ENCODE peak calls at places on chromosomes 1 and 21, in four cellular contexts. One of them, this sample, is unnamed. For H3K9me1, the result is how much of the 10 kb centered on the place peaks cover.

GRCh38 chr1:39650431-39650830 is 11.0 kb upstream of the HEYL start:
- DNase-seq in endothelial cell of umbilical vein: no peak
- DNase-seq in K562: no peak
- DNase-seq in IMR-90: no peak
- DNase-seq in this sample: no peak

GRCh38 chr1:183473286-183473536 is 912 bp downstream of the SMG7 start:
- DNase-seq in IMR-90: no peak
- DNase-seq in K562: no peak
- DNase-seq in endothelial cell of umbilical vein: no peak
- DNase-seq in this sample: no peak

GRCh38 chr1:199821029-199821779 is 206.3 kb upstream of the NR5A2 start:
- DNase-seq in K562: no peak
- DNase-seq in IMR-90: no peak
- DNase-seq in endothelial cell of umbilical vein: no peak
- DNase-seq in this sample: no peak

GRCh38 chr1:107622975-107623374 is 342.0 kb downstream of the VAV3 start:
- DNase-seq in IMR-90: peak
- DNase-seq in endothelial cell of umbilical vein: no peak
- DNase-seq in K562: no peak
- DNase-seq in this sample: no peak

GRCh38 chr1:65213271-65213905 is 65.4 kb downstream of the AK4 start:
- DNase-seq in K562: no peak
- DNase-seq in IMR-90: no peak
- DNase-seq in endothelial cell of umbilical vein: no peak
- DNase-seq in this sample: no peak

GRCh38 chr1:164735315-164736052 is 176.5 kb downstream of the PBX1 start:
- DNase-seq in endothelial cell of umbilical vein: no peak
- DNase-seq in K562: peak
- DNase-seq in IMR-90: peak
- DNase-seq in this sample: no peak

GRCh38 chr21:38315155-38315554 is 58.4 kb downstream of the KCNJ15 start:
- DNase-seq in endothelial cell of umbilical vein: no peak
- DNase-seq in K562: no peak
- DNase-seq in IMR-90: no peak
- DNase-seq in this sample: no peak

GRCh38 chr1:17089496-17089895 is 29.8 kb downstream of the PADI2 start:
- DNase-seq in endothelial cell of umbilical vein: no peak
- DNase-seq in IMR-90: no peak
- DNase-seq in K562: no peak
- DNase-seq in this sample: no peak

GRCh38 chr1:14215151-14215550 is 383.3 kb upstream of the KAZN start:
- DNase-seq in endothelial cell of umbilical vein: no peak
- DNase-seq in K562: no peak
- DNase-seq in IMR-90: no peak
- DNase-seq in this sample: peak

GRCh38 chr1:159775716-159776115 is 5.0 kb upstream of the DUSP23 start:
- DNase-seq in K562: no peak
- DNase-seq in IMR-90: no peak
- DNase-seq in endothelial cell of umbilical vein: peak
- DNase-seq in this sample: no peak

GRCh38 chr1:94739521-94740061 is 80.6 kb upstream of the SLC44A3 start:
- DNase-seq in IMR-90: peak
- DNase-seq in endothelial cell of umbilical vein: no peak
- DNase-seq in K562: no peak
- DNase-seq in this sample: no peak

GRCh38 chr1:228020686-228021525 is 14.1 kb downstream of the WNT3A start:
- DNase-seq in K562: no peak
- DNase-seq in endothelial cell of umbilical vein: no peak
- DNase-seq in IMR-90: no peak
- DNase-seq in this sample: no peak

GRCh38 chr1:91281782-91282181 is 122.9 kb downstream of the HFM1 start:
- DNase-seq in endothelial cell of umbilical vein: no peak
- DNase-seq in IMR-90: no peak
- DNase-seq in K562: no peak
- DNase-seq in this sample: no peak

GRCh38 chr1:213123532-213123931 is 72.5 kb downstream of the RPS6KC1 start:
- DNase-seq in endothelial cell of umbilical vein: peak
- DNase-seq in K562: no peak
- DNase-seq in IMR-90: peak
- DNase-seq in this sample: no peak

GRCh38 chr21:38945536-38946245 is 140.0 kb downstream of the ETS2 start:
- DNase-seq in K562: no peak
- DNase-seq in IMR-90: peak
- DNase-seq in endothelial cell of umbilical vein: no peak
- DNase-seq in this sample: no peak

GRCh38 chr1:3940911-3941310 is 40.8 kb upstream of the C1orf174 start:
- DNase-seq in IMR-90: no peak
- DNase-seq in endothelial cell of umbilical vein: no peak
- DNase-seq in K562: no peak
- DNase-seq in this sample: no peak
- H3K27ac ChIP-seq in IMR-90: no peak
- H3K27ac ChIP-seq in endothelial cell of umbilical vein: no peak
- H3K27ac ChIP-seq in K562: no peak
- H3K27ac ChIP-seq in this sample: no peak

DNA sequence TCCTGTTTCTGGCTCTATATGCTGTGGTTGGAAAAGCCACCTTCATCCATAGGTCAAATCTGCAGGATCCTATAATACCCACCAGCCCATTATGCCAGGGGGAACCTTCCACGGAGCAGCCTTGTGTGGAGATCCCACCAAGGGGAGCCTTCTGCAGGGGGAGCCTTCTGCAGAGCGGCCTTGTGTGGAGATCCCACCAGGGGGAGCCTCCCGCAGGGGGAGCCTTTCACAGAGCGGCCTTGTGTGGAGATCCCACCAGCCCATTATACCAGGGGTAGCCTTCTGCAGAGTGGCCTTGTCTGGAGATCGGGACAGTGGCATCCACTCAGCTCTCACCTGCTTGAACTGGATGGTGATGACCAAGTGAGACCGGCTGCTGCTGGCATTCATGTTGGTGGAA is 85.3 kb downstream of the SCCPDH start:
- DNase-seq in endothelial cell of umbilical vein: no peak
- DNase-seq in IMR-90: no peak
- DNase-seq in K562: no peak
- DNase-seq in this sample: no peak
- H3K4me3 ChIP-seq in endothelial cell of umbilical vein: no peak
- H3K4me3 ChIP-seq in IMR-90: no peak
- H3K4me3 ChIP-seq in K562: no peak
- H3K4me3 ChIP-seq in this sample: no peak

GRCh38 chr1:57678138-57678537 is 254.3 kb upstream of the DAB1 start:
- DNase-seq in K562: no peak
- DNase-seq in endothelial cell of umbilical vein: no peak
- DNase-seq in IMR-90: no peak
- DNase-seq in this sample: no peak
- H3K9me1 ChIP-seq in K562: under half
- H3K9me1 ChIP-seq in endothelial cell of umbilical vein: under half
- H3K9me1 ChIP-seq in IMR-90: under half
- H3K9me1 ChIP-seq in this sample: under half

GRCh38 chr1:86933562-86934377 is 19.3 kb downstream of the HS2ST1 start:
- DNase-seq in endothelial cell of umbilical vein: peak
- DNase-seq in IMR-90: no peak
- DNase-seq in K562: no peak
- DNase-seq in this sample: no peak
- H3K27ac ChIP-seq in endothelial cell of umbilical vein: no peak
- H3K27ac ChIP-seq in IMR-90: no peak
- H3K27ac ChIP-seq in K562: peak
- H3K27ac ChIP-seq in this sample: no peak

This sample was measured in keratinocyte.